ENCODE peak calls at places on chromosomes 16 and 17, in four cellular contexts. L, X, W and T are unnamed samples.
A peak's percentile ranks its signal among the peaks of the same experiment; 100 is the strongest.

GRCh38 chr17:40646791-40647548 is 648 bp downstream of the SMARCE1 start:
- DNase-seq in L (peak; percentile 2), X (no peak), W (peak; percentile 20), T (no peak)

GRCh38 chr17:28507567-28508195 is 1.5 kb downstream of the FOXN1 start:
- DNase-seq in L (peak; percentile 84), X (no peak), W (no peak), T (no peak)

GRCh38 chr16:16005725-16006124 is 56.3 kb downstream of the ABCC1 start:
- DNase-seq in L (no peak), X (no peak), W (no peak), T (no peak)

GRCh38 chr17:46802831-46803230 is 15.7 kb downstream of the WNT3 start:
- DNase-seq in L (no peak), X (no peak), W (no peak), T (no peak)

GRCh38 chr17:67680445-67681224 is 37.1 kb upstream of the NOL11 start:
- DNase-seq in L (no peak), X (no peak), W (no peak), T (no peak)

GRCh38 chr17:10633738-10634379 is 23.2 kb downstream of the MYH3 start:
- DNase-seq in L (no peak), X (no peak), W (no peak), T (no peak)

GRCh38 chr17:49913226-49914095 is 55.5 kb upstream of the DLX4 start:
- DNase-seq in L (peak; percentile 42), X (no peak), W (no peak), T (no peak)

GRCh38 chr17:77592503-77592902 is 366.0 kb upstream of the TNRC6C start:
- DNase-seq in L (no peak), X (no peak), W (no peak), T (no peak)

GRCh38 chr16:6193718-6194117 is 1096.1 kb upstream of the EEF2KMT start:
- DNase-seq in L (peak; percentile 2), X (no peak), W (no peak), T (no peak)

GRCh38 chr17:27462714-27463113 is 6.5 kb downstream of the KSR1 start:
- DNase-seq in L (no peak), X (no peak), W (no peak), T (no peak)

GRCh38 chr17:63317166-63317845 is 128.8 kb downstream of the CYB561 start:
- DNase-seq in L (no peak), X (no peak), W (no peak), T (no peak)

GRCh38 chr17:37375685-37376084 is at the start of gene C17orf78:
- DNase-seq in L (no peak), X (no peak), W (no peak), T (no peak)

GRCh38 chr16:20901441-20902112 is 1.0 kb downstream of the LYRM1 start:
- DNase-seq in L (peak; percentile 75), X (peak; percentile 6), W (peak; percentile 21), T (peak; percentile 54)

GRCh38 chr16:30927789-30928378 is 4.5 kb downstream of the FBXL19 start:
- DNase-seq in L (peak; percentile 56), X (peak; percentile 40), W (peak; percentile 81), T (peak; percentile 62)

GRCh38 chr17:75976175-75976848 is 2.7 kb downstream of the ACOX1 start:
- DNase-seq in L (no peak), X (no peak), W (no peak), T (no peak)

GRCh38 chr16:68086860-68087268 is 1.7 kb downstream of the NFATC3 start:
- DNase-seq in L (peak; percentile 30), X (no peak), W (peak; percentile 6), T (no peak)

GRCh38 chr17:75478508-75478907 is 22.1 kb downstream of the TMEM94 start:
- DNase-seq in L (no peak), X (no peak), W (no peak), T (no peak)

GRCh38 chr16:2787961-2788360 is 601 bp upstream of the PRSS33 start:
- DNase-seq in L (no peak), X (no peak), W (no peak), T (no peak)